ENCODE peak calls at places on chromosomes 13 and 19, in five cellular contexts. H, M, R, Y and W are unnamed samples.

GRCh38 chr19:35048911-35049411 is 7.4 kb downstream of the HPN start:
- DNase-seq in H (no peak), M (peak), R (no peak), Y (no peak), W (no peak)

GRCh38 chr13:26601669-26602068 is 44.2 kb downstream of the WASF3 start:
- DNase-seq in H (no peak), M (no peak), R (no peak), Y (no peak), W (peak)

GRCh38 chr13:75452564-75452963 is 29.4 kb downstream of the TBC1D4 start:
- DNase-seq in H (no peak), M (no peak), R (no peak), Y (no peak), W (no peak)

GRCh38 chr13:32164622-32165268 is 133.2 kb downstream of the FRY start:
- DNase-seq in H (peak), M (no peak), R (no peak), Y (no peak), W (no peak)

GRCh38 chr19:49506575-49507105 is 5.8 kb upstream of the FCGRT start:
- DNase-seq in H (peak), M (peak), R (no peak), Y (peak), W (peak)

GRCh38 chr13:98504371-98504963 is 72.4 kb downstream of the STK24 start:
- DNase-seq in H (no peak), M (no peak), R (no peak), Y (no peak), W (peak)

GRCh38 chr13:109919715-109920375 is 133.5 kb upstream of the IRS2 start:
- DNase-seq in H (no peak), M (no peak), R (no peak), Y (no peak), W (no peak)

GRCh38 chr13:25933520-25933919 is 118.3 kb downstream of the SHISA2 start:
- DNase-seq in H (peak), M (no peak), R (no peak), Y (no peak), W (no peak)

GRCh38 chr19:40674291-40674690 is 16.2 kb downstream of the NUMBL start:
- DNase-seq in H (no peak), M (no peak), R (no peak), Y (no peak), W (no peak)

GRCh38 chr13:49874430-49874829 is 61.7 kb downstream of the SPRYD7 start:
- DNase-seq in H (no peak), M (no peak), R (no peak), Y (no peak), W (no peak)

GRCh38 chr19:3969435-3970312 is 1.2 kb downstream of the DAPK3 start:
- DNase-seq in H (peak), M (no peak), R (peak), Y (no peak), W (no peak)

GRCh38 chr19:32876236-32876918 is 6.8 kb upstream of the SLC7A9 start:
- DNase-seq in H (no peak), M (no peak), R (no peak), Y (no peak), W (no peak)

GRCh38 chr13:23613971-23614370 is 43.8 kb downstream of the TNFRSF19 start:
- DNase-seq in H (no peak), M (no peak), R (no peak), Y (no peak), W (no peak)

GRCh38 chr13:82847595-82847994 is 1034.7 kb downstream of the SLITRK1 start:
- DNase-seq in H (no peak), M (no peak), R (no peak), Y (no peak), W (no peak)

GRCh38 chr13:111354789-111355188 is 34.3 kb downstream of the TEX29 start:
- DNase-seq in H (no peak), M (no peak), R (no peak), Y (no peak), W (no peak)

GRCh38 chr19:378706-379105 is 30.2 kb downstream of the C2CD4C start:
- DNase-seq in H (no peak), M (no peak), R (no peak), Y (no peak), W (no peak)

GRCh38 chr19:4455742-4456565 is 1.6 kb downstream of the UBXN6 start:
- DNase-seq in H (no peak), M (peak), R (peak), Y (no peak), W (no peak)

GRCh38 chr19:51259348-51260245 is 8.7 kb downstream of the SIGLECL1 start:
- DNase-seq in H (peak), M (peak), R (no peak), Y (no peak), W (peak)

GRCh38 chr13:103436057-103436654 is 369.9 kb upstream of the SLC10A2 start:
- DNase-seq in H (no peak), M (no peak), R (no peak), Y (no peak), W (no peak)

GRCh38 chr13:20702530-20702929 is 969 bp upstream of the IL17D start:
- DNase-seq in H (no peak), M (no peak), R (no peak), Y (no peak), W (peak)

GRCh38 chr19:53908933-53909415 is at the start of gene CACNG7:
- DNase-seq in H (no peak), M (no peak), R (no peak), Y (no peak), W (peak)

GRCh38 chr13:103772576-103772975 is 706.4 kb upstream of the SLC10A2 start:
- DNase-seq in H (peak), M (no peak), R (no peak), Y (no peak), W (no peak)

GRCh38 chr13:30108913-30109237 is 198.5 kb downstream of the KATNAL1 start:
- DNase-seq in H (peak), M (no peak), R (no peak), Y (no peak), W (no peak)

GRCh38 chr19:13621413-13621812 is 115.1 kb upstream of the CACNA1A start:
- DNase-seq in H (no peak), M (no peak), R (no peak), Y (no peak), W (no peak)
- TF ChIP-seq CTCF in H (no peak), M (no peak), R (no peak), Y (no peak), W (peak)

DNA sequence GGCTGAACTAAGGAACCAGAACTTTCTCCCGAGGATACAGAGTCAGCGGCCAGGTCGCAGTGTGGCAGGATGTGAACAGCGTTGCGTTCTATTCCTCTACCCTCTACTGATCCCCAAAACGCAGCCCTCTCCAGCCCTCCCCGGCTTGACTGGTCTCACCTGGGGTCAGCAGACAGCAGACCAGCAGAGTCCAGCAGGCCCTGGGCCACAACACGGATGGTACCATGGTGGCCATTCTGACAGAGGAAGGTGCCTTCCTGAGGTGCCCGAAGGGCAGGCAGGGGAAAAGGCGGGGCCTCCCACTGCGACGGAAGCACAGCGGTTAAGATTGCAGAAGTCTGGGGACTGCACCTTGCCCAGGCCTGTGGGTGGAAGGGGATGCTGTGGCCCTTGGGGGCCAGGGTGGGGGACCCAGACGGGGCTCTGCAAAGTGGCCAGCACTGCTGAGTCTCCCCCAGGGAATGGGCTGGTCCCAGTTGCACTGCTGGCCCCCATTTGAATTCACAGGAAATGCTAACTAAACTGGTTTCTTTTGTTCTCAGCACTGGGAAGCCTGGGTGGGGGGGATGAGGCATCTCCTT is at the start of gene ICAM3:
- DNase-seq in H (no peak), M (peak), R (no peak), Y (peak), W (peak)
- TF ChIP-seq CTCF in H (no peak), M (no peak), R (no peak), Y (no peak), W (no peak)

GRCh38 chr13:61123533-61124269 is 291.9 kb downstream of the PCDH20 start:
- DNase-seq in H (no peak), M (no peak), R (no peak), Y (no peak), W (no peak)

GRCh38 chr13:61128850-61129645 is 286.6 kb downstream of the PCDH20 start:
- DNase-seq in H (no peak), M (no peak), R (no peak), Y (no peak), W (no peak)
- TF ChIP-seq CTCF in H (no peak), M (no peak), R (no peak), Y (no peak), W (no peak)

GRCh38 chr19:18770663-18771327 is 20.3 kb downstream of the COMP start:
- DNase-seq in H (no peak), M (no peak), R (no peak), Y (no peak), W (no peak)

GRCh38 chr19:18765224-18765623 is 25.9 kb downstream of the COMP start:
- DNase-seq in H (no peak), M (no peak), R (no peak), Y (no peak), W (no peak)

GRCh38 chr19:18769989-18770528 is 21.0 kb downstream of the COMP start:
- DNase-seq in H (no peak), M (no peak), R (no peak), Y (no peak), W (no peak)

GRCh38 chr19:18768997-18769891 is 21.9 kb downstream of the COMP start:
- DNase-seq in H (no peak), M (no peak), R (no peak), Y (no peak), W (no peak)

GRCh38 chr19:18768046-18768771 is 22.9 kb downstream of the COMP start:
- DNase-seq in H (no peak), M (no peak), R (no peak), Y (no peak), W (no peak)
- TF ChIP-seq CTCF in H (no peak), M (no peak), R (no peak), Y (no peak), W (no peak)